ENCODE peak calls at places on chromosome 12, in five cellular contexts. G, B, U, S and Q are unnamed samples.

GRCh38 chr12:107684029-107684790 is 1.4 kb upstream of the PWP1 start:
- DNase-seq in G (no peak), B (no peak), U (peak), S (no peak), Q (no peak)

GRCh38 chr12:90023207-90023870 is 314.7 kb upstream of the ATP2B1 start:
- DNase-seq in G (no peak), B (no peak), U (no peak), S (no peak), Q (no peak)

GRCh38 chr12:118122264-118122663 is 13.7 kb upstream of the PEBP1 start:
- DNase-seq in G (no peak), B (no peak), U (no peak), S (no peak), Q (no peak)

GRCh38 chr12:10554971-10555481 is 49.3 kb downstream of the EIF2S3B start:
- DNase-seq in G (no peak), B (no peak), U (no peak), S (no peak), Q (no peak)

GRCh38 chr12:124463341-124463861 is 104.0 kb downstream of the NCOR2 start:
- DNase-seq in G (no peak), B (no peak), U (no peak), S (peak), Q (peak)

GRCh38 chr12:100953217-100953616 is 158.6 kb downstream of the ANO4 start:
- DNase-seq in G (no peak), B (no peak), U (no peak), S (no peak), Q (no peak)

GRCh38 chr12:46383654-46384450 is 11.3 kb upstream of the SLC38A2 start:
- DNase-seq in G (peak), B (peak), U (peak), S (peak), Q (peak)

GRCh38 chr12:88600272-88600671 is 20.0 kb upstream of the KITLG start:
- DNase-seq in G (no peak), B (no peak), U (peak), S (no peak), Q (no peak)

GRCh38 chr12:45278447-45278846 is 62.6 kb downstream of the ANO6 start:
- DNase-seq in G (no peak), B (no peak), U (no peak), S (no peak), Q (no peak)

GRCh38 chr12:552466-552865 is 92.7 kb downstream of the B4GALNT3 start:
- DNase-seq in G (no peak), B (no peak), U (no peak), S (no peak), Q (no peak)

GRCh38 chr12:16605666-16606116 is 271 bp downstream of the LMO3 start:
- DNase-seq in G (peak), B (no peak), U (peak), S (peak), Q (no peak)

GRCh38 chr12:94141004-94141764 is 7.2 kb upstream of the PLXNC1 start:
- DNase-seq in G (no peak), B (no peak), U (no peak), S (no peak), Q (no peak)

GRCh38 chr12:5889381-5890047 is 55.5 kb downstream of the ANO2 start:
- DNase-seq in G (no peak), B (no peak), U (no peak), S (no peak), Q (no peak)

GRCh38 chr12:63103489-63104131 is 47.4 kb downstream of the AVPR1A start:
- DNase-seq in G (no peak), B (peak), U (peak), S (no peak), Q (no peak)

GRCh38 chr12:131192951-131193350 is 239.2 kb downstream of the ADGRD1 start:
- DNase-seq in G (no peak), B (no peak), U (no peak), S (no peak), Q (no peak)

GRCh38 chr12:57772429-57773322 is at the start of gene EEF1AKMT3:
- DNase-seq in G (peak), B (peak), U (peak), S (peak), Q (no peak)

GRCh38 chr12:57776247-57776587 is 3.8 kb downstream of the EEF1AKMT3 start:
- DNase-seq in G (no peak), B (no peak), U (no peak), S (no peak), Q (no peak)

GRCh38 chr12:57777367-57777766 is 5.0 kb downstream of the EEF1AKMT3 start:
- DNase-seq in G (no peak), B (no peak), U (no peak), S (no peak), Q (no peak)

GRCh38 chr12:57775044-57775443 is 2.6 kb downstream of the EEF1AKMT3 start:
- DNase-seq in G (no peak), B (no peak), U (no peak), S (no peak), Q (no peak)

DNA sequence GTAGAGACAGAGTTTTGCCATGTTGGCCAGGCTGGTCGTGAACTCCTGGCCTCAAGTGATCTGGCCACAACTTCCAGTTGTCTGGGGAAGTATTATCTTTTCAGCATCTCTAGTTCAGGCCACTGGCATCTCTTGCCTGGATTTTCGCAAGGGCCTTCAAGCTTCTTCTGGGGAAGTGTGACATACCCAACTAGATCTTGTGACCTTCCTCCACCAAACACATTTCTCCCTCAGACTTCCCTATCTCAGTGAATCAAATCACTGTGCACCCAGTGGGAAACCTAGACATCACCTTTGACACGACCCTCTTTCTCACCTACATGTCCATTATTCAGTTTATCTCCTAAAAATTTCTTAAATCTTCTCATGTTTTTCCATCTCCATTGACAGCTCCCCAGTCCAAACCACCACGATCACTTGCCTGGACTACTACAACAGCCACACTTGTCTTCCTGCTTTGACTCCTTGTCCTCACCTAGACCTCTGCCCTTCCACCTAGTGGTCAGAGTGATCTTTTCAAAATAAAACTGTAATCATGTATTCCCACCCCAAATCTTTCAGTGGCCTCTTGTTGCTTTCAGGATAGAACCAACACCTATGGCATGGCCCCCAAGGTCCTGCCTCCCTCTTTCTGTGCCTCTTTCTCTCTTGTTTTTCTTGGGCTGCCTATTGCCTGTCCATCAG is 3.3 kb downstream of the EEF1AKMT3 start:
- DNase-seq in G (no peak), B (no peak), U (no peak), S (no peak), Q (no peak)
- TF ChIP-seq CTCF in G (no peak), B (no peak), U (peak), S (no peak), Q (peak)

GRCh38 chr12:4685317-4685716 is 34.9 kb upstream of the GALNT8 start:
- DNase-seq in G (no peak), B (no peak), U (no peak), S (no peak), Q (no peak)
- TF ChIP-seq CTCF in G (no peak), B (no peak), U (no peak), S (no peak), Q (no peak)

GRCh38 chr12:123264642-123265041 is 7.0 kb downstream of the CDK2AP1 start:
- DNase-seq in G (peak), B (no peak), U (no peak), S (no peak), Q (peak)
- TF ChIP-seq CTCF in G (no peak), B (no peak), U (peak), S (no peak), Q (peak)

GRCh38 chr12:110245278-110245868 is 35.7 kb upstream of the ATP2A2 start:
- DNase-seq in G (peak), B (peak), U (no peak), S (peak), Q (no peak)
- TF ChIP-seq CTCF in G (peak), B (no peak), U (peak), S (peak), Q (peak)

GRCh38 chr12:109772622-109773321 is 59.1 kb downstream of the FAM222A start:
- DNase-seq in G (no peak), B (no peak), U (no peak), S (no peak), Q (peak)

GRCh38 chr12:109770104-109770860 is 56.7 kb downstream of the FAM222A start:
- DNase-seq in G (no peak), B (no peak), U (no peak), S (no peak), Q (peak)

GRCh38 chr12:109770861-109771670 is 57.4 kb downstream of the FAM222A start:
- DNase-seq in G (no peak), B (no peak), U (no peak), S (no peak), Q (peak)

GRCh38 chr12:109773384-109774011 is 59.7 kb downstream of the TRPV4 start:
- DNase-seq in G (no peak), B (no peak), U (no peak), S (no peak), Q (peak)

GRCh38 chr12:109771746-109772621 is 58.4 kb downstream of the FAM222A start:
- DNase-seq in G (no peak), B (no peak), U (no peak), S (no peak), Q (peak)
- TF ChIP-seq CTCF in G (peak), B (no peak), U (peak), S (no peak), Q (peak)

DNA sequence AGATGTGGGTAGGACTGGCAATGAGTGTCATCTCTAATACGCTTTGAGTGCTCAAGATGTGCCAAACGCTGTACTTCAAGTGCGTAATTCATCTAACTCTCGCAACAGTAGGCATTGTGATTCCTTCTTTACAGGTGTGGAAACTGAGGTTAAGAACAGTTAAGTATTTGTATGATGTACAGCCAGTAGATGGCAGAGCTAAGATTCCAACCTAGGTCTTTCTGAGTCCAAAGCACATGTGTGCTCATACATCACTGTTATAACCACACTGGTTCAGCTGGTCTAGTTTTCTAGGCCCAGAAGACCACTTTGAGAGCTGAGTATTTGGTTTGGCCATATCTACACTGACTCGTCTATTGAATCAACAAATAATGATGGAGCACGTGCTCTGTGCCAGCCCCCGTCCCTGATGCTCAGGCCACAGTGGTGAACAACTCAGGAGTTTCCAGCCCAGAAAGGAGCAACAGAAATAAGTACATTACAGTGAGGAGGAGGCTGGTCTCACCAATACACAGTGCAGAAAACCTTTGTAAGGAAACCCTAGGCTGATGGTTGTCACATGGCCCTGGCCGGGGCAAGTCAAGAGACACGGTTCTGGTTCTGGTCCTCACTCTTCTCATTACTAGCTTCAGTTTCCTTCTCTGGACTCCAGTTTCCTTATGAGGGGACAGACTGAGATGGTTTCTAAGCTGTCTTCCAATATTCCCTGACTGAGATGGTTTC is 69.3 kb upstream of the SCN8A start:
- DNase-seq in G (no peak), B (no peak), U (no peak), S (no peak), Q (no peak)
- TF ChIP-seq CTCF in G (no peak), B (no peak), U (peak), S (no peak), Q (peak)

GRCh38 chr12:68334136-68334535 is 2.0 kb upstream of the MDM1 start:
- DNase-seq in G (no peak), B (peak), U (no peak), S (no peak), Q (no peak)
- TF ChIP-seq CTCF in G (no peak), B (no peak), U (no peak), S (no peak), Q (peak)